ENCODE peak calls at places on chromosomes 6 and 20, in ten cellular contexts. V is T-cell, B is activated gamma-delta T cell treated with Interleukin-2 at 50 U/mL for 16 hours, Y is PC-3, S is ELR, U is mesothelial cell of epicardium, T is left lobe of liver, J is cardiac fibroblast, N is bronchial epithelial cell, L is progenitor cell of endocrine pancreas. A is an unnamed sample.

GRCh38 chr6:153673214-153673613 is 365.8 kb upstream of the OPRM1 start:
- DNase-seq in V (no peak), B (no peak), Y (no peak), S (no peak), U (no peak), T (no peak), J (no peak), N (no peak), L (no peak), A (no peak)

GRCh38 chr6:20655317-20655716 is 121.1 kb downstream of the CDKAL1 start:
- DNase-seq in V (no peak), B (no peak), Y (peak), S (peak), U (no peak), T (no peak), J (peak), N (peak), L (no peak), A (peak)

GRCh38 chr6:30013296-30013922 is 47.7 kb upstream of the POLR1H start:
- DNase-seq in V (peak), B (no peak), Y (peak), S (no peak), U (no peak), T (no peak), J (peak), N (no peak), L (peak), A (peak)

GRCh38 chr6:35343092-35343834 is 905 bp downstream of the PPARD start:
- DNase-seq in V (no peak), B (no peak), Y (peak), S (peak), U (no peak), T (no peak), J (peak), N (peak), L (no peak), A (peak)

GRCh38 chr6:150256618-150257272 is 112.1 kb upstream of the IYD start:
- DNase-seq in V (no peak), B (no peak), Y (peak), S (peak), U (no peak), T (no peak), J (peak), N (peak), L (no peak), A (no peak)

GRCh38 chr20:8310618-8311017 is 178.6 kb downstream of the PLCB1 start:
- DNase-seq in V (no peak), B (no peak), Y (no peak), S (no peak), U (no peak), T (no peak), J (no peak), N (no peak), L (no peak), A (no peak)

GRCh38 chr6:45608252-45608911 is 230.6 kb upstream of the SUPT3H start:
- DNase-seq in V (no peak), B (no peak), Y (peak), S (peak), U (no peak), T (no peak), J (peak), N (peak), L (no peak), A (no peak)

GRCh38 chr6:19587238-19587942 is 249.8 kb upstream of the ID4 start:
- DNase-seq in V (no peak), B (no peak), Y (no peak), S (no peak), U (no peak), T (no peak), J (no peak), N (no peak), L (no peak), A (no peak)

GRCh38 chr6:11689847-11690246 is 88.8 kb downstream of the ADTRP start:
- DNase-seq in V (no peak), B (no peak), Y (no peak), S (no peak), U (no peak), T (no peak), J (no peak), N (no peak), L (no peak), A (peak)

GRCh38 chr6:167927246-167927645 is 70.2 kb upstream of the KIF25 start:
- DNase-seq in V (no peak), B (no peak), Y (no peak), S (no peak), U (no peak), T (no peak), J (no peak), N (no peak), L (no peak), A (no peak)

GRCh38 chr20:13771853-13772453 is 12.8 kb downstream of the ESF1 start:
- DNase-seq in V (no peak), B (no peak), Y (peak), S (peak), U (no peak), T (no peak), J (peak), N (peak), L (no peak), A (peak)

GRCh38 chr6:2072450-2072849 is 173.0 kb downstream of the GMDS start:
- DNase-seq in V (no peak), B (no peak), Y (no peak), S (no peak), U (no peak), T (no peak), J (peak), N (no peak), L (no peak), A (no peak)

GRCh38 chr6:134882426-134883038 is 67.4 kb downstream of the ALDH8A1 start:
- DNase-seq in V (peak), B (peak), Y (peak), S (peak), U (peak), T (peak), J (peak), N (peak), L (peak), A (peak)

GRCh38 chr6:40937491-40937890 is 101.5 kb downstream of the UNC5CL start:
- DNase-seq in V (no peak), B (no peak), Y (no peak), S (no peak), U (no peak), T (no peak), J (peak), N (no peak), L (no peak), A (peak)

GRCh38 chr20:4173142-4173541 is 157.8 kb upstream of the RNF24 start:
- DNase-seq in V (no peak), B (no peak), Y (no peak), S (no peak), U (no peak), T (no peak), J (no peak), N (no peak), L (no peak), A (no peak)

GRCh38 chr20:57442160-57442887 is 51.1 kb downstream of the RBM38 start:
- DNase-seq in V (no peak), B (no peak), Y (no peak), S (no peak), U (no peak), T (no peak), J (no peak), N (no peak), L (no peak), A (no peak)

GRCh38 chr6:34809914-34810882 is 18.3 kb downstream of the BLTP3A start:
- DNase-seq in V (no peak), B (no peak), Y (peak), S (peak), U (no peak), T (no peak), J (peak), N (peak), L (no peak), A (peak)

GRCh38 chr6:158358450-158359077 is 46.3 kb downstream of the TULP4 start:
- DNase-seq in V (no peak), B (no peak), Y (no peak), S (no peak), U (no peak), T (no peak), J (no peak), N (no peak), L (no peak), A (no peak)

GRCh38 chr6:169659820-169660610 is 41.8 kb downstream of the WDR27 start:
- DNase-seq in V (no peak), B (no peak), Y (no peak), S (no peak), U (no peak), T (no peak), J (no peak), N (no peak), L (no peak), A (no peak)

GRCh38 chr6:96138396-96138795 is 122.6 kb downstream of the FUT9 start:
- DNase-seq in V (no peak), B (no peak), Y (no peak), S (no peak), U (no peak), T (no peak), J (no peak), N (no peak), L (no peak), A (no peak)

GRCh38 chr6:52815167-52816092 is 11.8 kb upstream of the GSTA1 start:
- DNase-seq in V (peak), B (peak), Y (peak), S (peak), U (no peak), T (peak), J (peak), N (peak), L (peak), A (peak)

GRCh38 chr6:117290173-117290834 is 24.9 kb downstream of the VGLL2 start:
- DNase-seq in V (no peak), B (no peak), Y (no peak), S (no peak), U (no peak), T (no peak), J (no peak), N (no peak), L (no peak), A (no peak)

GRCh38 chr6:168201383-168201782 is 118.2 kb downstream of the DACT2 start:
- DNase-seq in V (no peak), B (no peak), Y (no peak), S (no peak), U (no peak), T (peak), J (no peak), N (no peak), L (no peak), A (no peak)

GRCh38 chr6:111559193-111560097 is 46.2 kb downstream of the TRAF3IP2 start:
- DNase-seq in V (no peak), B (no peak), Y (no peak), S (no peak), U (no peak), T (peak), J (no peak), N (no peak), L (no peak), A (no peak)

GRCh38 chr20:31608256-31608980 is 3.3 kb downstream of the ID1 start:
- DNase-seq in V (no peak), B (no peak), Y (peak), S (peak), U (peak), T (peak), J (peak), N (peak), L (peak), A (peak)

GRCh38 chr6:125945378-125946141 is 11.0 kb upstream of the HINT3 start:
- DNase-seq in V (no peak), B (no peak), Y (no peak), S (peak), U (no peak), T (no peak), J (peak), N (peak), L (no peak), A (peak)

GRCh38 chr6:91276315-91276714 is 689.4 kb upstream of the MAP3K7 start:
- DNase-seq in V (no peak), B (no peak), Y (peak), S (peak), U (no peak), T (no peak), J (no peak), N (peak), L (no peak), A (no peak)

A was measured in endothelial cell of umbilical vein.